ENCODE peak calls at places on chromosomes 11 and 22, in six cellular contexts. One of them, this sample, is unnamed.
A peak's percentile ranks its signal among the peaks of the same experiment; 100 is the strongest.

GRCh38 chr11:10703544-10703943 is 10.0 kb upstream of the IRAG1 start:
- DNase-seq in epithelial cell of esophagus: no peak
- DNase-seq in GM12865: no peak
- DNase-seq in A549: no peak
- DNase-seq in endodermal cell: no peak
- DNase-seq in HCT116: no peak
- DNase-seq in this sample: no peak

GRCh38 chr22:45997077-45997774 is 20.3 kb upstream of the WNT7B start:
- DNase-seq in epithelial cell of esophagus: peak; percentile 43
- DNase-seq in GM12865: peak; percentile 56
- DNase-seq in A549: no peak
- DNase-seq in endodermal cell: no peak
- DNase-seq in HCT116: no peak
- DNase-seq in this sample: peak; percentile 93

GRCh38 chr11:35786188-35786587 is 123.6 kb downstream of the TRIM44 start:
- DNase-seq in epithelial cell of esophagus: no peak
- DNase-seq in GM12865: no peak
- DNase-seq in A549: no peak
- DNase-seq in endodermal cell: no peak
- DNase-seq in HCT116: no peak
- DNase-seq in this sample: no peak

GRCh38 chr11:73384871-73385692 is 8.9 kb downstream of the RELT start:
- DNase-seq in epithelial cell of esophagus: no peak
- DNase-seq in GM12865: peak; percentile 82
- DNase-seq in A549: no peak
- DNase-seq in endodermal cell: no peak
- DNase-seq in HCT116: no peak
- DNase-seq in this sample: no peak

GRCh38 chr22:36552300-36552699 is 23.3 kb upstream of the EIF3D start:
- DNase-seq in epithelial cell of esophagus: no peak
- DNase-seq in GM12865: peak; percentile 43
- DNase-seq in A549: no peak
- DNase-seq in endodermal cell: peak; percentile 20
- DNase-seq in HCT116: no peak
- DNase-seq in this sample: no peak

GRCh38 chr11:44608654-44609027 is 43.2 kb downstream of the CD82 start:
- DNase-seq in epithelial cell of esophagus: no peak
- DNase-seq in GM12865: peak; percentile 39
- DNase-seq in A549: no peak
- DNase-seq in endodermal cell: no peak
- DNase-seq in HCT116: no peak
- DNase-seq in this sample: no peak

GRCh38 chr11:57135020-57135751 is 46.6 kb upstream of the LRRC55 start:
- DNase-seq in epithelial cell of esophagus: no peak
- DNase-seq in GM12865: no peak
- DNase-seq in A549: no peak
- DNase-seq in endodermal cell: no peak
- DNase-seq in HCT116: no peak
- DNase-seq in this sample: no peak

GRCh38 chr11:35274909-35275807 is 136.2 kb downstream of the CD44 start:
- DNase-seq in epithelial cell of esophagus: peak; percentile 75
- DNase-seq in GM12865: no peak
- DNase-seq in A549: peak; percentile 45
- DNase-seq in endodermal cell: peak; percentile 54
- DNase-seq in HCT116: no peak
- DNase-seq in this sample: no peak

GRCh38 chr11:130765951-130766649 is 150.2 kb downstream of the SNX19 start:
- DNase-seq in epithelial cell of esophagus: no peak
- DNase-seq in GM12865: peak; percentile 90
- DNase-seq in A549: no peak
- DNase-seq in endodermal cell: peak; percentile 43
- DNase-seq in HCT116: no peak
- DNase-seq in this sample: no peak

GRCh38 chr22:26161746-26162145 is 7.5 kb upstream of the SEZ6L start:
- DNase-seq in epithelial cell of esophagus: no peak
- DNase-seq in GM12865: peak; percentile 4
- DNase-seq in A549: no peak
- DNase-seq in endodermal cell: no peak
- DNase-seq in HCT116: no peak
- DNase-seq in this sample: no peak

GRCh38 chr11:35618497-35619029 is 303 bp downstream of the FJX1 start:
- DNase-seq in epithelial cell of esophagus: peak; percentile 62
- DNase-seq in GM12865: peak; percentile 71
- DNase-seq in A549: no peak
- DNase-seq in endodermal cell: peak; percentile 84
- DNase-seq in HCT116: no peak
- DNase-seq in this sample: no peak

GRCh38 chr11:107830915-107831540 is 27.6 kb downstream of the SLC35F2 start:
- DNase-seq in epithelial cell of esophagus: peak; percentile 41
- DNase-seq in GM12865: no peak
- DNase-seq in A549: no peak
- DNase-seq in endodermal cell: no peak
- DNase-seq in HCT116: no peak
- DNase-seq in this sample: no peak

GRCh38 chr22:45717787-45718186 is 46.2 kb downstream of the ATXN10 start:
- DNase-seq in epithelial cell of esophagus: peak; percentile 71
- DNase-seq in GM12865: no peak
- DNase-seq in A549: peak; percentile 31
- DNase-seq in endodermal cell: no peak
- DNase-seq in HCT116: no peak
- DNase-seq in this sample: no peak

GRCh38 chr22:45531441-45531840 is 28.8 kb downstream of the FBLN1 start:
- DNase-seq in epithelial cell of esophagus: peak; percentile 45
- DNase-seq in GM12865: no peak
- DNase-seq in A549: no peak
- DNase-seq in endodermal cell: no peak
- DNase-seq in HCT116: no peak
- DNase-seq in this sample: no peak

GRCh38 chr22:20531404-20532181 is 24.2 kb downstream of the MED15 start:
- DNase-seq in epithelial cell of esophagus: peak; percentile 98
- DNase-seq in GM12865: no peak
- DNase-seq in A549: peak; percentile 87
- DNase-seq in endodermal cell: peak; percentile 74
- DNase-seq in HCT116: peak; percentile 79
- DNase-seq in this sample: no peak

GRCh38 chr11:115912484-115912945 is 408.3 kb upstream of the CADM1 start:
- DNase-seq in epithelial cell of esophagus: no peak
- DNase-seq in GM12865: peak; percentile 83
- DNase-seq in A549: no peak
- DNase-seq in endodermal cell: peak; percentile 64
- DNase-seq in HCT116: no peak
- DNase-seq in this sample: no peak

GRCh38 chr11:88266919-88267318 is 70.6 kb downstream of the CTSC start:
- DNase-seq in epithelial cell of esophagus: no peak
- DNase-seq in GM12865: peak; percentile 26
- DNase-seq in A549: no peak
- DNase-seq in endodermal cell: no peak
- DNase-seq in HCT116: no peak
- DNase-seq in this sample: no peak

GRCh38 chr11:75968021-75968685 is 153.1 kb downstream of the UVRAG start:
- DNase-seq in epithelial cell of esophagus: no peak
- DNase-seq in GM12865: no peak
- DNase-seq in A549: no peak
- DNase-seq in endodermal cell: no peak
- DNase-seq in HCT116: no peak
- DNase-seq in this sample: no peak

GRCh38 chr11:123473941-123474668 is 44.0 kb downstream of the GRAMD1B start:
- DNase-seq in epithelial cell of esophagus: peak; percentile 82
- DNase-seq in GM12865: no peak
- DNase-seq in A549: peak; percentile 70
- DNase-seq in endodermal cell: no peak
- DNase-seq in HCT116: no peak
- DNase-seq in this sample: peak; percentile 91

GRCh38 chr11:70503878-70504240 is 105.5 kb downstream of the CTTN start:
- DNase-seq in epithelial cell of esophagus: no peak
- DNase-seq in GM12865: peak; percentile 44
- DNase-seq in A549: no peak
- DNase-seq in endodermal cell: peak; percentile 87
- DNase-seq in HCT116: no peak
- DNase-seq in this sample: no peak

GRCh38 chr11:75031771-75032549 is 43.2 kb downstream of the NEU3 start:
- DNase-seq in epithelial cell of esophagus: peak; percentile 76
- DNase-seq in GM12865: peak; percentile 67
- DNase-seq in A549: peak; percentile 71
- DNase-seq in endodermal cell: peak; percentile 96
- DNase-seq in HCT116: peak; percentile 52
- DNase-seq in this sample: no peak

GRCh38 chr11:5280582-5281102 is 10.9 kb upstream of the HBE1 start:
- DNase-seq in epithelial cell of esophagus: peak; percentile 99
- DNase-seq in GM12865: peak; percentile 79
- DNase-seq in A549: peak; percentile 98
- DNase-seq in endodermal cell: peak; percentile 88
- DNase-seq in HCT116: peak; percentile 97
- DNase-seq in this sample: peak; percentile 94

GRCh38 chr11:27194976-27195375 is 154.4 kb downstream of the BBOX1 start:
- DNase-seq in epithelial cell of esophagus: no peak
- DNase-seq in GM12865: no peak
- DNase-seq in A549: no peak
- DNase-seq in endodermal cell: peak; percentile 19
- DNase-seq in HCT116: no peak
- DNase-seq in this sample: no peak

GRCh38 chr11:128057786-128058395 is 529.5 kb downstream of the ETS1 start:
- DNase-seq in epithelial cell of esophagus: peak; percentile 50
- DNase-seq in GM12865: no peak
- DNase-seq in A549: no peak
- DNase-seq in endodermal cell: no peak
- DNase-seq in HCT116: no peak
- DNase-seq in this sample: no peak

GRCh38 chr11:128058580-128059208 is 528.7 kb downstream of the ETS1 start:
- DNase-seq in epithelial cell of esophagus: peak; percentile 26
- DNase-seq in GM12865: no peak
- DNase-seq in A549: no peak
- DNase-seq in endodermal cell: no peak
- DNase-seq in HCT116: no peak
- DNase-seq in this sample: no peak

GRCh38 chr11:128052912-128053641 is 534.3 kb downstream of the ETS1 start:
- DNase-seq in epithelial cell of esophagus: peak; percentile 80
- DNase-seq in GM12865: no peak
- DNase-seq in A549: no peak
- DNase-seq in endodermal cell: no peak
- DNase-seq in HCT116: no peak
- DNase-seq in this sample: peak; percentile 51

GRCh38 chr11:128055576-128056217 is 531.7 kb downstream of the ETS1 start:
- DNase-seq in epithelial cell of esophagus: peak; percentile 90
- DNase-seq in GM12865: no peak
- DNase-seq in A549: no peak
- DNase-seq in endodermal cell: no peak
- DNase-seq in HCT116: no peak
- DNase-seq in this sample: no peak

GRCh38 chr11:128054323-128054910 is 532.9 kb downstream of the ETS1 start:
- DNase-seq in epithelial cell of esophagus: peak; percentile 88
- DNase-seq in GM12865: no peak
- DNase-seq in A549: no peak
- DNase-seq in endodermal cell: no peak
- DNase-seq in HCT116: no peak
- DNase-seq in this sample: no peak
- H3K4me3 ChIP-seq in epithelial cell of esophagus: no peak overlapping the region
- H3K4me3 ChIP-seq in GM12865: peak overlapping the region; percentile 20
- H3K4me3 ChIP-seq in A549: no peak overlapping the region
- H3K4me3 ChIP-seq in endodermal cell: no peak overlapping the region
- H3K4me3 ChIP-seq in HCT116: no peak overlapping the region
- H3K4me3 ChIP-seq in this sample: no peak overlapping the region

GRCh38 chr11:64141081-64141783 is 24.7 kb downstream of the MACROD1 start:
- DNase-seq in epithelial cell of esophagus: no peak
- DNase-seq in GM12865: no peak
- DNase-seq in A549: no peak
- DNase-seq in endodermal cell: no peak
- DNase-seq in HCT116: no peak
- DNase-seq in this sample: no peak

GRCh38 chr11:64140101-64140500 is 25.8 kb downstream of the MACROD1 start:
- DNase-seq in epithelial cell of esophagus: no peak
- DNase-seq in GM12865: no peak
- DNase-seq in A549: no peak
- DNase-seq in endodermal cell: no peak
- DNase-seq in HCT116: no peak
- DNase-seq in this sample: no peak

GRCh38 chr11:64138413-64138812 is 27.5 kb downstream of the MACROD1 start:
- DNase-seq in epithelial cell of esophagus: no peak
- DNase-seq in GM12865: no peak
- DNase-seq in A549: no peak
- DNase-seq in endodermal cell: no peak
- DNase-seq in HCT116: no peak
- DNase-seq in this sample: no peak

GRCh38 chr11:64136767-64137166 is 29.1 kb downstream of the MACROD1 start:
- DNase-seq in epithelial cell of esophagus: no peak
- DNase-seq in GM12865: no peak
- DNase-seq in A549: no peak
- DNase-seq in endodermal cell: no peak
- DNase-seq in HCT116: no peak
- DNase-seq in this sample: no peak

GRCh38 chr11:64139045-64139444 is 26.9 kb downstream of the MACROD1 start:
- DNase-seq in epithelial cell of esophagus: no peak
- DNase-seq in GM12865: no peak
- DNase-seq in A549: no peak
- DNase-seq in endodermal cell: no peak
- DNase-seq in HCT116: no peak
- DNase-seq in this sample: no peak
- TF ChIP-seq CTCF in epithelial cell of esophagus: no peak
- TF ChIP-seq CTCF in GM12865: no peak
- TF ChIP-seq CTCF in A549: no peak
- TF ChIP-seq CTCF in endodermal cell: no peak
- TF ChIP-seq CTCF in HCT116: no peak
- TF ChIP-seq CTCF in this sample: no peak

DNA sequence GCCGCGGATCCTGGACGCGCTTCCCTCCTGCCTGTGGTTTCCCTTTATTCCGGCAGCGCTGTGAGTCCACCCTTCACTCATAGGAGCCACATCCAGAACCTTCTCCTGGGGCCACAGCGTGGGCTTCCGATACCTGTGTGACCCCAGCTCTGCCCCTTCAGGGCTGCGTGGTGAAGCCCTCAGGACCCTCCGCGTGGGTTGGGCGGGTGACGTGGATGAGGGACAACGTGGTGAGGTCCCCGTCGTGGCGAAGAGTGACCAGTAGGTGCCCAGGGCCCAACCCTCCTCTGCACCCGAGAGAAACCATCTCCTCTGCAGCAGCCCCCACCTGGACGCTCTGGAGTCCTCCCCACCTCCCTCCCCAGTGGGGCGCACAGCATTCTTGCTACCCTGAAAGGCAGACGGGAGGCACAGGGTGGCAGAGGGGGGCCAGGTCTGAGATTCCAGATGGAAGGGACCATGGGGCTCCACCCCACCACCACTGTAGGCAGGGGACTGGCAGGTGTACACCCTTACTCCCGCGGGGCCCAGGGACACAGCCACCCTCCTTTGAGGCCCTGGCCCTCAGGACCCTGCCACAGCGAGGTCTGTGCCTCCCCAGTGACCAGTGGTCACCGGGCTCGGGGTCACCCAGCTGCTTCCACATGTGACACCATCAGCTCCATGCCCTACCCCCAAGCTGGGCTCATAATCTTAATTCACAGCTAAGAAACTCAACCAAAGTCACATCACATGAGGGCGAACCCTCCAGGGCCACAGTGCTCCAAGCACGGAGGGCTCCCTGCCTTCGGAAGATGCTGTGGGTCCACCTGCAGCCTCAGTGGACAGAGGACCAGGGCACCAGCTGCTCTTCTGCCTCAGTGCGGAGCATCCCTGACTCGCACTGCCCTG is 3.4 kb upstream of the ZBED4 start:
- DNase-seq in epithelial cell of esophagus: no peak
- DNase-seq in GM12865: no peak
- DNase-seq in A549: no peak
- DNase-seq in endodermal cell: no peak
- DNase-seq in HCT116: no peak
- DNase-seq in this sample: no peak
- H3K4me3 ChIP-seq in epithelial cell of esophagus: no peak overlapping the region
- H3K4me3 ChIP-seq in GM12865: no peak overlapping the region
- H3K4me3 ChIP-seq in A549: no peak overlapping the region
- H3K4me3 ChIP-seq in endodermal cell: no peak overlapping the region
- H3K4me3 ChIP-seq in HCT116: no peak overlapping the region
- H3K4me3 ChIP-seq in this sample: no peak overlapping the region

GRCh38 chr11:119155733-119156492 is 7.1 kb downstream of the ABCG4 start:
- DNase-seq in epithelial cell of esophagus: no peak
- DNase-seq in GM12865: peak; percentile 44
- DNase-seq in A549: peak; percentile 57
- DNase-seq in endodermal cell: peak; percentile 75
- DNase-seq in HCT116: peak; percentile 43
- DNase-seq in this sample: no peak
- TF ChIP-seq CTCF in epithelial cell of esophagus: no peak
- TF ChIP-seq CTCF in GM12865: no peak
- TF ChIP-seq CTCF in A549: no peak
- TF ChIP-seq CTCF in endodermal cell: peak; percentile 64
- TF ChIP-seq CTCF in HCT116: peak; percentile 60
- TF ChIP-seq CTCF in this sample: peak; percentile 12